ENCODE peak calls at places on chromosomes 7 and 10, in ten cellular contexts. W is kidney epithelial cell; B is fibroblast of villous mesenchyme; L is fibroblast of the aortic adventitia; R is lower lobe of right lung; U is CD4-positive, alpha-beta T cell; V is AG09319; S is brain microvascular endothelial cell; A is right atrium auricular region; G is RWPE1. C is an unnamed sample.

GRCh38 chr10:104036518-104037260 is 49.0 kb downstream of the COL17A1 start:
- DNase-seq in U (no peak), R (no peak), S (no peak), W (no peak), G (no peak), A (peak; percentile 55), L (no peak), B (no peak), V (no peak), C (no peak)

GRCh38 chr7:44277391-44277790 is 48.0 kb downstream of the CAMK2B start:
- DNase-seq in G (no peak), S (no peak), R (peak; percentile 35), U (no peak), B (no peak), V (no peak), L (no peak), A (no peak), W (no peak), C (no peak)

GRCh38 chr10:58642283-58642682 is 129.6 kb downstream of the BICC1 start:
- DNase-seq in R (no peak), A (no peak), G (no peak), V (no peak), S (no peak), B (no peak), L (peak; percentile 74), W (no peak), U (no peak), C (no peak)

GRCh38 chr10:68301790-68302502 is 29.9 kb upstream of the HNRNPH3 start:
- DNase-seq in A (no peak), V (peak; percentile 23), W (no peak), B (peak; percentile 62), G (peak; percentile 62), R (no peak), L (peak; percentile 77), S (peak; percentile 14), U (no peak), C (peak; percentile 18)

GRCh38 chr10:49053053-49053997 is 62.0 kb downstream of the VSTM4 start:
- DNase-seq in V (no peak), G (no peak), B (no peak), A (no peak), S (no peak), L (peak; percentile 10), W (no peak), U (no peak), R (peak; percentile 63), C (peak; percentile 77)

GRCh38 chr7:91533996-91534395 is 269.8 kb downstream of the FZD1 start:
- DNase-seq in V (no peak), G (no peak), S (no peak), A (no peak), L (no peak), B (no peak), R (no peak), W (no peak), U (no peak), C (no peak)

GRCh38 chr7:1268866-1269265 is 36.2 kb downstream of the UNCX start:
- DNase-seq in U (no peak), G (no peak), A (no peak), V (no peak), R (no peak), B (no peak), S (no peak), W (no peak), L (no peak), C (no peak)

GRCh38 chr7:129376076-129376777 is 58.0 kb upstream of the STRIP2 start:
- DNase-seq in R (no peak), L (peak; percentile 40), W (no peak), B (peak; percentile 32), U (peak; percentile 21), V (no peak), A (no peak), S (peak; percentile 30), G (peak; percentile 18), C (peak; percentile 50)

GRCh38 chr10:28822719-28823464 is 145.6 kb downstream of the BAMBI start:
- DNase-seq in G (no peak), V (no peak), A (no peak), R (no peak), L (no peak), U (no peak), S (no peak), B (peak; percentile 42), W (no peak), C (no peak)

DNA sequence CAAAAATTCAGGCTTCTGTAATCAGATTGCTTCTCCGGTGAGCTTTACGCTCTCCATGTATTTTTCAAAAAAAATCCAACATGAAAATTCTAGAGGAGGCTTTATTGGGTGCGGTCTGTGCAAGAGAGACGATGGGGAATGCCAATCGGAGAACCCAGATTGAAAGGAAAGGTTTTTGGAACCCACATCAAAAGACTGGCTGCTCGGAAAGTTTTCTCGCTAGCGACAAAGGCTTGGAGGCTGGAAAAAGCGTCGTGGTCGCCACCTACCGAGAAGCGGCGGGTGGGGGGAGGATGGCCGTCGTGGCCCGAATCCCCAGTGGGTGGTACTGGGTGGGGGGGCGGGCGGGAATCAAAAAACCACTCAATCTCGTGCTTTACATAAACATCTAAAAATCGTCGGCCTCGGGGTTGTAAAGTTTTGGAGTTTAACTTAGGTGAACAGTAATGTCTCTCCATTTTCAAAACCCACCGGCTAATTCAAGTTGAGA is 1.1 kb upstream of the GTF2I start:
- DNase-seq in U (peak; percentile 41), R (no peak), W (no peak), G (no peak), A (peak; percentile 72), V (no peak), B (peak; percentile 30), S (no peak), L (peak; percentile 35), C (no peak)
- TF ChIP-seq CTCF in U (no peak), R (peak; percentile 24), W (peak; percentile 33), G (peak; percentile 15), A (no peak), V (no peak), B (no peak), S (no peak), L (peak; percentile 12), C (peak; percentile 16)

GRCh38 chr7:17773289-17773626 is 167.0 kb downstream of the SNX13 start:
- DNase-seq in U (no peak), B (peak; percentile 91), R (no peak), W (peak; percentile 66), A (peak; percentile 67), G (peak; percentile 62), V (peak; percentile 55), L (peak; percentile 89), S (peak; percentile 93), C (no peak)

GRCh38 chr7:17769918-17770317 is 170.4 kb downstream of the SNX13 start:
- DNase-seq in L (peak; percentile 77), W (peak; percentile 16), R (peak; percentile 49), V (peak; percentile 41), G (peak; percentile 42), U (peak; percentile 19), S (peak; percentile 75), A (no peak), B (peak; percentile 80), C (peak; percentile 39)

GRCh38 chr7:17771901-17772408 is 168.3 kb downstream of the SNX13 start:
- DNase-seq in S (no peak), R (no peak), L (no peak), A (no peak), B (no peak), G (no peak), V (no peak), U (no peak), W (no peak), C (no peak)

GRCh38 chr7:17772581-17773288 is 167.6 kb downstream of the SNX13 start:
- DNase-seq in B (no peak), R (no peak), U (no peak), G (no peak), V (no peak), W (no peak), S (no peak), A (no peak), L (peak; percentile 28), C (no peak)

DNA sequence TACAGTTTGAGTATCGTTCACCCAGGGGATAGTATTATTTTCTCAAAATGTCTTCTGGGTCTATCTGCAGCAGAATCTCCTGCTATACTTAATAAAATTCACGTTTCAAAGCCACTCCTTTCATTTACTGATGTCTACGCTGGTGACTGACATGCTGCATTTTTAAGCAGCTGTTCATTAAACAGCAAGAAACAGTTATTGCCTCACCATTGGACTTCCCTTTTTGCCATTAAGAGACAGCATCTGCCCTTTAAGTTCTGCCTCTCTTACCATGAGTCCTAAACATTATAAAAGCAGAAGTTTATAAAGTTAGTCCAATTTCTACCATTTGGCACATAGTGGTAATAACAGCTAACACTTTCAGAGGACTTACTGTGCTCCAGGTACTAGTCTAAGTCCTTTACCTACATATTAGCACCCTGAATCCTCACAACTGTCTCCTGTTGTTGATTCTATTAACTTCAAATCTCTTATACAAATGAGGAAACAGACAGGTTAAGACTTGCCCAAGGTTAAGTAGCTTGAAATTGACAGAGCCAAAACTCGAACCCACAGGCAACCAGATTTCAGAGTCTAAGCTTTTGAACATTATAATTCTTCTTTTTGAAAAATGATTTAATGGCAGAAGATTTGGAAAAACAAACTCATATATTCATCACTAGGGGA is 169.5 kb downstream of the SNX13 start:
- DNase-seq in B (no peak), R (no peak), W (no peak), V (no peak), S (no peak), U (no peak), G (no peak), A (no peak), L (no peak), C (no peak)
- TF ChIP-seq CTCF in B (no peak), R (no peak), W (no peak), V (no peak), S (no peak), U (no peak), G (no peak), A (no peak), L (no peak), C (no peak)

DNA sequence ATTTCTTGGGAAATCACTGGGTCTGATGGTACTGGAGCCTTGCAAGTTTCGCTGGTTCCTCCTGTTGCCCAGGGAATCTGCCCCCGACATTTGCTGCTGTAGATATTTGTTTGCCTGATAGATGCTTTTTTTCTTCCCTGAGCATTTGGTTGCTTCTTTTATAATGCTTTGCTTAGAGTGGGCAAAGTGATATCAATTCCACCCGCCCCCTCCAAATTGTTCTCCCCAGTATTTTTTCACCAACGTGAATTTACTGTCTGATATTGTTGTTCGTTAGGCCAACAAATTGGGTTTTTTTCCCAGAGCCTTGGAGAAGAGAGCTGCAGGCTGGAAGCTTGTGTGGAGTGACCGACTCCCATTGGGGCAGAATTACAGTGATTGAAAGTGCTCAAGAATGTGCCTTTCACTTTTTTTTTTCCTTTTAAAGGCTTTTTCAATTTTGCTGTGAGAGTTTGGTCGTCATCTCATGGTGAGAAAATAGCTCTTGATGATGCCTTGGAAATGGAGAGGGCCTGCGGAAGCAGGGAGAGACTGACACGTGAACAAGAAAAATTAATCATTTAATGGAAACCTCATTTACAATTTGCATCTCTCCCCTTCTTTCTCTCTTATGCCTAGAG is 2.5 kb downstream of the GRK5 start:
- DNase-seq in B (no peak), V (no peak), L (peak; percentile 59), R (no peak), W (no peak), U (no peak), S (no peak), G (no peak), A (no peak), C (no peak)
- TF ChIP-seq CTCF in B (no peak), V (no peak), L (no peak), R (no peak), W (no peak), U (peak; percentile 35), S (no peak), G (peak; percentile 55), A (no peak), C (no peak)

GRCh38 chr7:56033671-56034432 is 17.4 kb downstream of the PSPH start:
- DNase-seq in S (peak; percentile 53), U (peak; percentile 53), A (no peak), V (no peak), R (peak; percentile 66), L (peak; percentile 82), G (peak; percentile 67), W (no peak), B (peak; percentile 87), C (peak; percentile 55)
- TF ChIP-seq CTCF in S (peak; percentile 63), U (peak; percentile 37), A (no peak), V (peak; percentile 43), R (peak; percentile 41), L (peak; percentile 57), G (no peak), W (peak; percentile 41), B (peak; percentile 37), C (peak; percentile 34)